ENCODE peak calls at places on chromosome 10, in four cellular contexts. G is astrocyte of the spinal cord; C is NCI-H524; O is stimulated activated CD4-positive, alpha-beta T cell treated with anti-CD3 and anti-CD28 coated beads, Interleukin-4, amount 100 ng/mL, for 4 hours. F is an unnamed sample.

GRCh38 chr10:23099816-23100215 is 4.4 kb downstream of the MSRB2 start:
- DNase-seq in G (peak), C (no peak), O (no peak), F (no peak)

GRCh38 chr10:127151981-127152699 is 44.3 kb downstream of the INSYN2A start:
- DNase-seq in G (peak), C (peak), O (no peak), F (peak)

GRCh38 chr10:121791761-121792160 is 136.1 kb downstream of the ATE1 start:
- DNase-seq in G (peak), C (no peak), O (no peak), F (no peak)

GRCh38 chr10:98956576-98957260 is 278.9 kb downstream of the HPSE2 start:
- DNase-seq in G (peak), C (no peak), O (no peak), F (no peak)

GRCh38 chr10:133442191-133442966 is 11.4 kb upstream of the SCART1 start:
- DNase-seq in G (no peak), C (no peak), O (no peak), F (peak)

GRCh38 chr10:13003004-13003403 is 1.5 kb upstream of the CCDC3 start:
- DNase-seq in G (no peak), C (no peak), O (no peak), F (no peak)

GRCh38 chr10:79050896-79051555 is 17.7 kb upstream of the ZMIZ1 start:
- DNase-seq in G (no peak), C (no peak), O (no peak), F (no peak)

GRCh38 chr10:33204049-33204448 is 130.4 kb downstream of the NRP1 start:
- DNase-seq in G (no peak), C (no peak), O (no peak), F (no peak)

GRCh38 chr10:1561731-1562337 is 175.5 kb downstream of the ADARB2 start:
- DNase-seq in G (no peak), C (no peak), O (no peak), F (no peak)

GRCh38 chr10:121057291-121057690 is 206.1 kb downstream of the WDR11 start:
- DNase-seq in G (no peak), C (no peak), O (no peak), F (no peak)

GRCh38 chr10:91198781-91199180 is 21.7 kb upstream of the PCGF5 start:
- DNase-seq in G (peak), C (no peak), O (no peak), F (no peak)

GRCh38 chr10:22386396-22386928 is 41.2 kb downstream of the SPAG6 start:
- DNase-seq in G (no peak), C (no peak), O (no peak), F (no peak)

GRCh38 chr10:76026176-76026771 is 594.9 kb downstream of the LRMDA start:
- DNase-seq in G (no peak), C (no peak), O (no peak), F (no peak)

GRCh38 chr10:44517635-44518034 is 132.7 kb upstream of the CXCL12 start:
- DNase-seq in G (no peak), C (no peak), O (no peak), F (no peak)

GRCh38 chr10:88033793-88034192 is 170.4 kb downstream of the PTEN start:
- DNase-seq in G (no peak), C (no peak), O (no peak), F (no peak)

GRCh38 chr10:42976353-42977031 is 100.4 kb upstream of the RET start:
- DNase-seq in G (no peak), C (no peak), O (no peak), F (no peak)

GRCh38 chr10:70575874-70576802 is 26.4 kb downstream of the PRF1 start:
- DNase-seq in G (peak), C (no peak), O (no peak), F (peak)

F was measured in lung.